ENCODE peak calls at places on chromosomes 4 and X, in eight cellular contexts. E is neural crest cell; T is substantia nigra; D is T-helper 2 cell; W is glutamatergic neuron; U is stimulated activated CD8-positive, alpha-beta memory T cell treated with anti-CD3 and anti-CD28 coated beads, Interleukin-4, amount 100 ng/mL, for 24 hours; O is retina; Y is Right ventricle myocardium inferior. J is an unnamed sample.

GRCh38 chr4:26139310-26139924 is 181.4 kb upstream of the RBPJ start:
- DNase-seq in D (no peak), O (no peak), U (no peak), Y (no peak), E (no peak), W (no peak), T (no peak), J (no peak)

GRCh38 chrX:81232218-81232617 is 30.3 kb downstream of the SH3BGRL start:
- DNase-seq in D (no peak), U (no peak), Y (no peak), O (no peak), W (no peak), T (no peak), E (no peak), J (no peak)

GRCh38 chr4:77095101-77095826 is 19.5 kb upstream of the CCNI start:
- DNase-seq in E (peak), O (peak), D (peak), U (peak), W (peak), Y (peak), T (peak), J (peak)

GRCh38 chr4:89570931-89571330 is 263.3 kb upstream of the GPRIN3 start:
- DNase-seq in O (no peak), E (no peak), Y (no peak), U (no peak), D (no peak), W (no peak), T (no peak), J (no peak)

GRCh38 chr4:7041851-7042696 is 1.1 kb upstream of the TADA2B start:
- DNase-seq in W (peak), O (no peak), U (peak), T (no peak), D (no peak), Y (peak), E (peak), J (peak)

GRCh38 chr4:122765702-122766352 is 33.3 kb downstream of the BBS12 start:
- DNase-seq in T (no peak), U (no peak), O (no peak), W (no peak), Y (no peak), E (no peak), D (no peak), J (no peak)

GRCh38 chrX:149950681-149951080 is 12.4 kb upstream of the EOLA2 start:
- DNase-seq in D (no peak), E (peak), W (no peak), T (no peak), U (no peak), O (peak), Y (no peak), J (peak)

GRCh38 chr4:8662776-8663175 is 70.2 kb downstream of the CPZ start:
- DNase-seq in E (no peak), D (no peak), O (no peak), W (no peak), Y (no peak), U (no peak), T (no peak), J (no peak)

GRCh38 chr4:35793045-35793722 is 451.1 kb downstream of the ARAP2 start:
- DNase-seq in D (no peak), E (no peak), T (no peak), U (no peak), O (no peak), W (no peak), Y (no peak), J (no peak)

GRCh38 chr4:181488926-181489325 is 754.3 kb upstream of the TENM3 start:
- DNase-seq in U (no peak), W (no peak), T (no peak), Y (no peak), E (no peak), D (no peak), O (no peak), J (no peak)

GRCh38 chr4:76055005-76055404 is 19.1 kb upstream of the CXCL11 start:
- DNase-seq in T (no peak), U (no peak), E (no peak), Y (no peak), W (no peak), D (no peak), O (no peak), J (no peak)

J was measured in SK-N-DZ.